ENCODE peak calls at places on chromosomes 2 and 18, in eight cellular contexts. M is T-helper 9 cell; T is astrocyte of the hippocampus; Q is neuronal stem cell; Y is foreskin keratinocyte; S is NCI-H460; B is activated naive CD8-positive, alpha-beta T cell treated with anti-CD3 and anti-CD28 coated beads, Interleukin-2, amount 50 U/mL, for 16 hours; D is GM23248. C is an unnamed sample.

GRCh38 chr18:68467966-68468365 is 246.9 kb downstream of the TMX3 start:
- DNase-seq in M (no peak), T (no peak), Q (no peak), Y (no peak), S (no peak), B (no peak), D (no peak), C (no peak)

GRCh38 chr2:233381013-233381995 is 27.0 kb downstream of the DGKD start:
- DNase-seq in M (no peak), T (no peak), Q (no peak), Y (no peak), S (no peak), B (no peak), D (peak; percentile 26), C (no peak)

GRCh38 chr18:57004366-57005121 is 142.3 kb upstream of the BOD1L2 start:
- DNase-seq in M (no peak), T (peak; percentile 31), Q (no peak), Y (peak; percentile 27), S (no peak), B (no peak), D (peak; percentile 75), C (no peak)

GRCh38 chr2:54558188-54558975 is 102.3 kb downstream of the SPTBN1 start:
- DNase-seq in M (peak; percentile 58), T (peak; percentile 91), Q (peak; percentile 79), Y (peak; percentile 59), S (peak; percentile 47), B (peak; percentile 52), D (peak; percentile 65), C (peak; percentile 51)

GRCh38 chr2:19355931-19356544 is 2.4 kb downstream of the OSR1 start:
- DNase-seq in M (no peak), T (peak; percentile 22), Q (no peak), Y (no peak), S (no peak), B (no peak), D (peak; percentile 51), C (no peak)

GRCh38 chr2:214750529-214750928 is 59.0 kb downstream of the BARD1 start:
- DNase-seq in M (no peak), T (no peak), Q (no peak), Y (no peak), S (no peak), B (no peak), D (no peak), C (no peak)

GRCh38 chr2:123495241-123495640 is 529.8 kb upstream of the CNTNAP5 start:
- DNase-seq in M (no peak), T (no peak), Q (no peak), Y (no peak), S (no peak), B (no peak), D (no peak), C (no peak)

GRCh38 chr2:215429424-215429823 is 6.4 kb downstream of the FN1 start:
- DNase-seq in M (no peak), T (no peak), Q (no peak), Y (peak; percentile 7), S (no peak), B (no peak), D (peak; percentile 4), C (no peak)

GRCh38 chr2:164150601-164151000 is 414.8 kb upstream of the FIGN start:
- DNase-seq in M (no peak), T (no peak), Q (no peak), Y (no peak), S (no peak), B (no peak), D (peak; percentile 26), C (no peak)

GRCh38 chr18:39314595-39314994 is 1749.0 kb upstream of the CELF4 start:
- DNase-seq in M (no peak), T (no peak), Q (no peak), Y (no peak), S (no peak), B (no peak), D (no peak), C (no peak)

GRCh38 chr2:133887676-133888040 is 319.4 kb upstream of the NCKAP5 start:
- DNase-seq in M (no peak), T (no peak), Q (no peak), Y (no peak), S (no peak), B (no peak), D (peak; percentile 1), C (no peak)

GRCh38 chr2:100142393-100142792 is at the start of gene AFF3:
- DNase-seq in M (no peak), T (no peak), Q (no peak), Y (no peak), S (no peak), B (no peak), D (no peak), C (no peak)

GRCh38 chr2:10537522-10538195 is 89.5 kb upstream of the ODC1 start:
- DNase-seq in M (no peak), T (no peak), Q (no peak), Y (no peak), S (no peak), B (no peak), D (no peak), C (no peak)

GRCh38 chr2:46451131-46451711 is 28.1 kb upstream of the TMEM247 start:
- DNase-seq in M (no peak), T (no peak), Q (no peak), Y (no peak), S (no peak), B (no peak), D (peak; percentile 90), C (no peak)

GRCh38 chr2:5391361-5391760 is 300.8 kb upstream of the SOX11 start:
- DNase-seq in M (no peak), T (no peak), Q (no peak), Y (no peak), S (no peak), B (no peak), D (no peak), C (no peak)

GRCh38 chr18:62825382-62825781 is 110.0 kb downstream of the PHLPP1 start:
- DNase-seq in M (no peak), T (no peak), Q (no peak), Y (no peak), S (no peak), B (no peak), D (no peak), C (no peak)

C was measured in activated naive CD4-positive, alpha-beta T cell.